ENCODE peak calls at places on chromosome 19, in five cellular contexts. H, P, U, D and Y are unnamed samples. For H3K4me1, the result is how much of the 10 kb centered on the place peaks cover.

GRCh38 chr19:30111456-30111855 is 169.4 kb downstream of the URI1 start:
- DNase-seq in H (no peak), P (peak), U (no peak), D (no peak), Y (no peak)

GRCh38 chr19:33427801-33428626 is 54.5 kb downstream of the CEBPG start:
- DNase-seq in H (no peak), P (peak), U (no peak), D (no peak), Y (no peak)

GRCh38 chr19:29872224-29872731 is 60.5 kb downstream of the CCNE1 start:
- DNase-seq in H (no peak), P (peak), U (peak), D (no peak), Y (no peak)

GRCh38 chr19:5903502-5904301 is at the start of gene NDUFA11:
- DNase-seq in H (peak), P (peak), U (peak), D (no peak), Y (peak)

GRCh38 chr19:38247734-38248268 is 8.4 kb downstream of the PPP1R14A start:
- DNase-seq in H (no peak), P (no peak), U (no peak), D (no peak), Y (no peak)

GRCh38 chr19:41325947-41326706 is 16.2 kb downstream of the CCDC97 start:
- DNase-seq in H (peak), P (no peak), U (peak), D (no peak), Y (no peak)

GRCh38 chr19:36097036-36097435 is 13.9 kb upstream of the OVOL3 start:
- DNase-seq in H (no peak), P (no peak), U (no peak), D (no peak), Y (no peak)

GRCh38 chr19:4386038-4386782 is 14.1 kb downstream of the SH3GL1 start:
- DNase-seq in H (peak), P (no peak), U (no peak), D (no peak), Y (no peak)

GRCh38 chr19:47509973-47510372 is 4.9 kb downstream of the NAPA start:
- DNase-seq in H (no peak), P (peak), U (no peak), D (no peak), Y (no peak)
- H3K27ac ChIP-seq in H (no peak), P (no peak), U (no peak), D (peak), Y (no peak)

GRCh38 chr19:18852634-18853033 is 20.9 kb downstream of the UPF1 start:
- DNase-seq in H (no peak), P (no peak), U (no peak), D (no peak), Y (no peak)

GRCh38 chr19:18849838-18850400 is 18.2 kb downstream of the UPF1 start:
- DNase-seq in H (no peak), P (peak), U (no peak), D (no peak), Y (no peak)

GRCh38 chr19:18848860-18849661 is 17.3 kb downstream of the UPF1 start:
- DNase-seq in H (peak), P (peak), U (no peak), D (peak), Y (no peak)

GRCh38 chr19:18851673-18852325 is 20.0 kb downstream of the UPF1 start:
- DNase-seq in H (no peak), P (no peak), U (no peak), D (no peak), Y (no peak)

GRCh38 chr19:18850560-18851375 is 19.0 kb downstream of the UPF1 start:
- DNase-seq in H (no peak), P (no peak), U (no peak), D (no peak), Y (no peak)
- H3K4me1 ChIP-seq in H (under half), P (under half), U (under half), D (under half), Y (under half)

GRCh38 chr19:7869453-7869909 is 4.7 kb downstream of the PRR36 start:
- DNase-seq in H (peak), P (no peak), U (peak), D (no peak), Y (peak)
- H3K27ac ChIP-seq in H (no peak), P (no peak), U (no peak), D (no peak), Y (peak)

GRCh38 chr19:17080441-17080803 is 4.8 kb downstream of the MYO9B start:
- DNase-seq in H (no peak), P (no peak), U (no peak), D (no peak), Y (no peak)
- H3K4me1 ChIP-seq in H (under half), P (under half), U (half or more), D (half or more), Y (under half)